ENCODE peak calls at places on chromosomes 6 and 20, in four cellular contexts. L is transverse colon, G is ovary, E is GM12878. I is an unnamed sample.

GRCh38 chr6:36897629-36898028 is 11.9 kb downstream of the C6orf89 start:
- DNase-seq in E (no peak), L (no peak), G (no peak), I (no peak)

GRCh38 chr6:101741474-101742171 is 348.1 kb downstream of the GRIK2 start:
- DNase-seq in G (no peak), L (no peak), E (no peak), I (no peak)

GRCh38 chr6:5302995-5303622 is 41.8 kb downstream of the FARS2 start:
- DNase-seq in L (peak), G (peak), E (peak), I (peak)

GRCh38 chr20:12051206-12052163 is 133.8 kb downstream of the BTBD3 start:
- DNase-seq in L (no peak), E (no peak), G (no peak), I (no peak)

GRCh38 chr6:84554706-84555105 is 209.7 kb downstream of the TBX18 start:
- DNase-seq in E (no peak), G (no peak), L (no peak), I (no peak)

GRCh38 chr6:109854541-109855308 is 123.4 kb upstream of the GPR6 start:
- DNase-seq in L (no peak), G (no peak), E (no peak), I (no peak)

GRCh38 chr6:146770965-146771735 is 172.4 kb downstream of the ADGB start:
- DNase-seq in G (peak), L (peak), E (no peak), I (peak)

GRCh38 chr6:162055365-162055764 is 672.2 kb downstream of the PRKN start:
- DNase-seq in L (no peak), E (no peak), G (no peak), I (no peak)

GRCh38 chr20:44017211-44017610 is 102.6 kb downstream of the TOX2 start:
- DNase-seq in G (no peak), E (no peak), L (no peak), I (no peak)

GRCh38 chr6:163950159-163950558 is 535.6 kb downstream of the QKI start:
- DNase-seq in G (no peak), E (no peak), L (no peak), I (no peak)

GRCh38 chr20:56117350-56117749 is 112.0 kb upstream of the CBLN4 start:
- DNase-seq in G (no peak), L (no peak), E (no peak), I (no peak)

GRCh38 chr20:17568972-17569471 is 853 bp upstream of the DSTN start:
- DNase-seq in G (peak), L (peak), E (no peak), I (peak)
- TF ChIP-seq POLR2A in G (peak), L (peak), E (no peak), I (no peak)

GRCh38 chr6:80832337-80832736 is 725.9 kb downstream of the BCKDHB start:
- DNase-seq in G (no peak), L (no peak), E (no peak), I (no peak)
- TF ChIP-seq POLR2A in G (no peak), L (no peak), E (no peak), I (no peak)

DNA sequence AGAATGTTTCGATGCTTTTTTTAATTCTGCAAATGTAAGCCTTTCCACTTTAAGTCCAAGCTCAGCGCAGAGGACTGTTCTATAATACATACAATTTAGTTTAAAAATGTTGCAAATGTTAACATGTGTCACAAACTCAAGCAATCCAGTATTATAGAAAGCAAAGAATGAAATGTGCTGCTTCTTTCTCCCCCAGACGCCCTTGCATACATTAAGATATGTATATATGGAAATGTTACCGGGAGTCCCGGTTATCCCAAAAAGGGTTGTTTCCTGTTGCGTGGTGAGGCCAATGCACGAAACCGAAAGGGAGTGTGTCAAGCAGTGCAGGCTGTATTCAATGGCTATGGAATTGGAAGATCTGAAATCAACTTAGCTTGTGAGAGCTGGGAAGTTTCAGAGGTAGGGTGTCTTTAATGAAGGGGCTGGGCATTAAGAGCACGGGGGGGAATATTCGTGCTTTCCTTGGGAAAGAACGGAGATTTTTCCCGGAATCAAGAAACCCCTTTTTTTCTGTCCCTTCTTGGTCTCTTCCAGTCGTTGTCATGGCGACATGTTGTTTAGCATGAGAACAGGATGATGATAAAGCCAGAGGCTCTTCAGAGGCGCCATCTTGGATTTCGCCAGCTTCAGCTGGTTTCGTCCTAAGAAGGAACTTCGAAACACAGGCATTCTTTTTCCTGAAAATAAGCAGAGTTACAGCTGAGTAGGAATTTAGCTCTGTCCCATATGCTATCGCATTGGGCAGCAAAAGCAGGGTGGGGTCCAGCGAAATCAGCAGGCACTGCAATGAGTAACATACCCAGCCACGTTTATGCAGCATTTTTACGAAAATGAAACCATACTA is 10.1 kb upstream of the NQO2 start:
- DNase-seq in L (peak), G (peak), E (peak), I (peak)
- TF ChIP-seq POLR2A in L (peak), G (peak), E (peak), I (peak)

GRCh38 chr20:36463212-36464061 is 77.9 kb upstream of the MYL9 start:
- DNase-seq in G (no peak), E (no peak), L (no peak), I (no peak)

GRCh38 chr20:36462440-36463211 is 78.7 kb upstream of the MYL9 start:
- DNase-seq in E (no peak), L (peak), G (peak), I (no peak)

GRCh38 chr20:36466089-36466488 is 75.2 kb upstream of the MYL9 start:
- DNase-seq in E (no peak), L (no peak), G (no peak), I (no peak)

GRCh38 chr20:36467076-36467999 is 74.0 kb upstream of the MYL9 start:
- DNase-seq in G (peak), E (no peak), L (peak), I (no peak)

DNA sequence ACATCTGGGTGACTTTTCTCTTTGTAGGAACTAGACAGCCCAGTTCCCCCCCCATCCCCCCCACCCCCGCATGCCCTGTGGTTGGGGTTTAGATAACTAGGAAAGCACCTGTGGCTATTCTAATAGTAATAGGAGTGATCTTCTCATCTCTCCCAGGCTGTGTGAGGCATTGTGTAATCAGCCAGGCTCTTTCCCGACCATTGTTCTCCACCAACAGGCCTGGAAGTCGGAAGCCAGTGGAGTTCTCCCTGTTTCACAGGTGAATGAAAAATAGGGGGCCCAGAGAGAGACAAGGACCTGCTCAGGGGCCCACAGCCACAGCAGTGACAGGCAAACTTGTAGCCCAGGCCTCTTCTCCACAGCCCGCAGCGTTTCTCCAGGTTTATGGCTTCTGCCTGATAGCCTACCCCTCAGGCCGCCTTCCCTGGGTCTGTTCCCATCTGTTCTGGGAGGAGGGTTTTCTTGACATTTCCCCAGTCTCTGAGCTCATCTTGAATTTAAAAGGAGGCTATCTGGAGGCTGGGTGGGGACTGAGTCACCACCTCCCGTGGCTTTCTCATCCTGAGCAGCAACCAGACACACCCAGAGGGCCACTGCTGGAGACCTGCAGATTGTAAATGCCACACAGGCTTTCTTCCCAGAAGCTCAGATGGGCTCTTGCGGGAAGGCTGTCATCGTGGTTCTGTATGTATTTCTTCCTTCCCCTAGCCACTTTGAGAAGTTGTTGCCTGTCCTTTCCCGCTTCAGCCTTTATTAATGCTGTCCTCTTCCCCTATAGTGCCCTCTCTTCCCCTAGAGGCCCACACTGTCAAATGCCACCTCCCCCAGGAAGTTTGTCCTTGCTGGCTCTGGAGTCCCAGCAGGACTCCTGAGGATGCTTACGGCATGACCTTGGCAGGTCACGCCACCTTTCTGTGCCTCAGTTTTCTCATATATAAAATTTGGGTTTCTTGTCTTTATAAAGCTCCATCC is 75.9 kb upstream of the MYL9 start:
- DNase-seq in L (peak), E (no peak), G (peak), I (peak)
- TF ChIP-seq POLR2A in L (peak), E (no peak), G (no peak), I (no peak)

I was measured in erythroblast.